ENCODE peak calls at places on chromosome 13, in nine cellular contexts. R is ureter; O is GM12892; M is activated CD4-positive, CD25-positive, alpha-beta regulatory T cell treated with anti-CD3 and anti-CD28 coated beads, Interleukin-2, amount 50 U/mL, for 16 hours; G is ELR; W is NCI-H774; I is AG08395; Y is testis; L is colonic mucosa. H is an unnamed sample.

GRCh38 chr13:24264976-24265375 is 44.4 kb upstream of the C1QTNF9 start:
- DNase-seq in R (no peak), O (no peak), M (peak), G (no peak), W (no peak), I (no peak), Y (peak), L (no peak), H (no peak)

GRCh38 chr13:41311607-41312500 is 787 bp downstream of the NAA16 start:
- DNase-seq in R (peak), O (peak), M (peak), G (peak), W (no peak), I (peak), Y (peak), L (peak), H (peak)

GRCh38 chr13:76853481-76853880 is 32.7 kb downstream of the KCTD12 start:
- DNase-seq in R (no peak), O (no peak), M (no peak), G (peak), W (no peak), I (no peak), Y (no peak), L (no peak), H (no peak)

GRCh38 chr13:45055902-45056648 is 64.2 kb upstream of the GTF2F2 start:
- DNase-seq in R (no peak), O (no peak), M (no peak), G (peak), W (no peak), I (peak), Y (no peak), L (peak), H (no peak)

GRCh38 chr13:43191561-43191960 is 168.2 kb downstream of the DNAJC15 start:
- DNase-seq in R (no peak), O (no peak), M (no peak), G (no peak), W (no peak), I (no peak), Y (no peak), L (no peak), H (no peak)

GRCh38 chr13:32008518-32009175 is 22.9 kb upstream of the FRY start:
- DNase-seq in R (no peak), O (no peak), M (no peak), G (no peak), W (no peak), I (no peak), Y (no peak), L (no peak), H (no peak)

GRCh38 chr13:70579941-70580340 is 471.7 kb upstream of the KLHL1 start:
- DNase-seq in R (no peak), O (no peak), M (no peak), G (no peak), W (no peak), I (no peak), Y (no peak), L (no peak), H (no peak)

GRCh38 chr13:51330741-51331140 is 8.8 kb upstream of the SERPINE3 start:
- DNase-seq in R (no peak), O (no peak), M (no peak), G (no peak), W (no peak), I (peak), Y (peak), L (no peak), H (no peak)

GRCh38 chr13:91166714-91167511 is 180.6 kb upstream of the MIR17HG start:
- DNase-seq in R (no peak), O (no peak), M (no peak), G (no peak), W (no peak), I (no peak), Y (no peak), L (no peak), H (no peak)

GRCh38 chr13:46097015-46097414 is 7.8 kb downstream of the CPB2 start:
- DNase-seq in R (no peak), O (no peak), M (no peak), G (no peak), W (peak), I (no peak), Y (no peak), L (no peak), H (no peak)

GRCh38 chr13:90107658-90108057 is 1239.8 kb upstream of the MIR17HG start:
- DNase-seq in R (no peak), O (no peak), M (no peak), G (no peak), W (no peak), I (no peak), Y (no peak), L (no peak), H (no peak)

GRCh38 chr13:102289606-102290005 is 112.2 kb downstream of the FGF14 start:
- DNase-seq in R (no peak), O (no peak), M (no peak), G (peak), W (no peak), I (no peak), Y (no peak), L (no peak), H (no peak)

GRCh38 chr13:99289674-99290337 is 17.4 kb downstream of the GPR183 start:
- DNase-seq in R (no peak), O (no peak), M (no peak), G (no peak), W (no peak), I (no peak), Y (no peak), L (no peak), H (no peak)

GRCh38 chr13:106599875-106600797 is 32.2 kb upstream of the ARGLU1 start:
- DNase-seq in R (peak), O (no peak), M (no peak), G (peak), W (no peak), I (peak), Y (peak), L (peak), H (no peak)

GRCh38 chr13:46182491-46182877 is 507 bp upstream of the LCP1 start:
- DNase-seq in R (no peak), O (no peak), M (no peak), G (no peak), W (peak), I (no peak), Y (no peak), L (no peak), H (no peak)

GRCh38 chr13:102678339-102679122 is 16.3 kb downstream of the METTL21C start:
- DNase-seq in R (no peak), O (no peak), M (no peak), G (no peak), W (no peak), I (no peak), Y (no peak), L (no peak), H (no peak)

GRCh38 chr13:90757127-90757680 is 590.3 kb upstream of the MIR17HG start:
- DNase-seq in R (no peak), O (no peak), M (no peak), G (no peak), W (no peak), I (no peak), Y (no peak), L (no peak), H (no peak)

GRCh38 chr13:111265006-111265700 is 55.3 kb upstream of the TEX29 start:
- DNase-seq in R (no peak), O (no peak), M (no peak), G (no peak), W (no peak), I (no peak), Y (no peak), L (no peak), H (no peak)

GRCh38 chr13:23399254-23399796 is 34.2 kb downstream of the SACS start:
- DNase-seq in R (no peak), O (no peak), M (no peak), G (no peak), W (no peak), I (no peak), Y (no peak), L (no peak), H (no peak)

GRCh38 chr13:91726666-91727065 is 328.2 kb downstream of the GPC5 start:
- DNase-seq in R (no peak), O (no peak), M (no peak), G (no peak), W (no peak), I (no peak), Y (no peak), L (no peak), H (no peak)

GRCh38 chr13:99657848-99658265 is 156.6 kb downstream of the TM9SF2 start:
- DNase-seq in R (no peak), O (no peak), M (peak), G (no peak), W (no peak), I (peak), Y (peak), L (peak), H (peak)

GRCh38 chr13:102286326-102286725 is 115.5 kb downstream of the FGF14 start:
- DNase-seq in R (no peak), O (no peak), M (no peak), G (peak), W (no peak), I (peak), Y (no peak), L (no peak), H (no peak)

GRCh38 chr13:44086389-44086788 is 206.7 kb downstream of the LACC1 start:
- DNase-seq in R (no peak), O (no peak), M (no peak), G (no peak), W (no peak), I (no peak), Y (no peak), L (no peak), H (no peak)

GRCh38 chr13:22773475-22773874 is 407.3 kb upstream of the SGCG start:
- DNase-seq in R (no peak), O (no peak), M (no peak), G (no peak), W (no peak), I (no peak), Y (no peak), L (no peak), H (no peak)

GRCh38 chr13:43908156-43909126 is 28.7 kb downstream of the LACC1 start:
- DNase-seq in R (no peak), O (no peak), M (no peak), G (peak), W (no peak), I (peak), Y (peak), L (no peak), H (no peak)

GRCh38 chr13:73708393-73708985 is 425.7 kb downstream of the KLF12 start:
- DNase-seq in R (peak), O (no peak), M (no peak), G (peak), W (peak), I (peak), Y (peak), L (peak), H (peak)

GRCh38 chr13:51803422-51804294 is at the start of gene DHRS12:
- DNase-seq in R (peak), O (peak), M (peak), G (peak), W (peak), I (peak), Y (peak), L (peak), H (peak)

GRCh38 chr13:112446867-112447266 is 70.7 kb downstream of the SPACA7 start:
- DNase-seq in R (no peak), O (no peak), M (no peak), G (no peak), W (no peak), I (no peak), Y (no peak), L (peak), H (no peak)

GRCh38 chr13:102555914-102556553 is 40.8 kb upstream of the TPP2 start:
- DNase-seq in R (no peak), O (no peak), M (no peak), G (peak), W (peak), I (peak), Y (no peak), L (no peak), H (no peak)

GRCh38 chr13:92074658-92075057 is 676.2 kb downstream of the GPC5 start:
- DNase-seq in R (no peak), O (no peak), M (no peak), G (no peak), W (no peak), I (no peak), Y (peak), L (no peak), H (no peak)

GRCh38 chr13:40132249-40132648 is 476.8 kb downstream of the COG6 start:
- DNase-seq in R (no peak), O (no peak), M (no peak), G (no peak), W (no peak), I (no peak), Y (no peak), L (no peak), H (no peak)

GRCh38 chr13:113976711-113977684 is 3.1 kb upstream of the C13orf46 start:
- DNase-seq in R (no peak), O (no peak), M (no peak), G (peak), W (no peak), I (peak), Y (no peak), L (no peak), H (no peak)

H was measured in progenitor cell of endocrine pancreas.